ENCODE peak calls at places on chromosomes 7 and 10, in ten cellular contexts. F, H, L, N, R, J, O, B, M and K are unnamed samples.
A peak's percentile ranks its signal among the peaks of the same experiment; 100 is the strongest.

GRCh38 chr7:76428868-76429805 is 4.4 kb downstream of the ZP3 start:
- DNase-seq in F (no peak), H (no peak), L (no peak), N (peak; percentile 39), R (no peak), J (no peak), O (no peak), B (no peak), M (no peak), K (no peak)

GRCh38 chr7:117312593-117312992 is 10.3 kb downstream of the WNT2 start:
- DNase-seq in F (no peak), H (no peak), L (peak; percentile 34), N (peak; percentile 10), R (no peak), J (no peak), O (no peak), B (no peak), M (no peak), K (no peak)

GRCh38 chr10:78215645-78216044 is 182.0 kb downstream of the RPS24 start:
- DNase-seq in F (peak; percentile 55), H (no peak), L (peak; percentile 86), N (no peak), R (no peak), J (peak; percentile 46), O (peak; percentile 77), B (no peak), M (no peak), K (no peak)

GRCh38 chr10:103861501-103861900 is 6.1 kb upstream of the SH3PXD2A start:
- DNase-seq in F (no peak), H (no peak), L (peak; percentile 38), N (peak; percentile 92), R (no peak), J (no peak), O (no peak), B (no peak), M (no peak), K (no peak)

GRCh38 chr7:22346383-22347107 is 10.4 kb downstream of the RAPGEF5 start:
- DNase-seq in F (no peak), H (no peak), L (no peak), N (no peak), R (no peak), J (no peak), O (no peak), B (no peak), M (peak; percentile 26), K (no peak)

GRCh38 chr7:44764665-44765578 is 16.3 kb downstream of the ZMIZ2 start:
- DNase-seq in F (no peak), H (no peak), L (no peak), N (peak; percentile 32), R (no peak), J (peak; percentile 97), O (no peak), B (no peak), M (no peak), K (peak; percentile 96)

GRCh38 chr7:148337566-148337965 is 253.0 kb upstream of the C7orf33 start:
- DNase-seq in F (peak; percentile 56), H (no peak), L (no peak), N (no peak), R (no peak), J (no peak), O (no peak), B (no peak), M (no peak), K (no peak)

GRCh38 chr10:21003240-21003822 is 106.2 kb upstream of the NEBL start:
- DNase-seq in F (no peak), H (no peak), L (no peak), N (no peak), R (no peak), J (no peak), O (no peak), B (no peak), M (no peak), K (no peak)